ENCODE peak calls at places on chromosomes 5 and 9, in nine cellular contexts. F is osteoblast, K is thoracic aorta, M is sigmoid colon, O is IMR-90, Z is tibial artery, P is heart right ventricle, A is endothelial cell of umbilical vein, S is colonic mucosa. L is an unnamed sample.

GRCh38 chr9:105127863-105128220 is 116.6 kb upstream of the SLC44A1 start:
- DNase-seq in F (no peak), K (no peak), M (no peak), O (peak; percentile 25), Z (no peak), P (no peak), A (peak; percentile 70), S (peak; percentile 22), L (peak; percentile 71)

GRCh38 chr5:11596657-11597071 is 307.6 kb downstream of the CTNND2 start:
- DNase-seq in F (no peak), K (no peak), M (no peak), O (no peak), Z (no peak), P (no peak), A (no peak), S (no peak), L (no peak)

GRCh38 chr5:134125195-134126015 is 10.9 kb downstream of the TCF7 start:
- DNase-seq in F (peak; percentile 98), K (peak; percentile 31), M (no peak), O (peak; percentile 96), Z (peak; percentile 52), P (peak; percentile 53), A (peak; percentile 51), S (no peak), L (peak; percentile 63)

GRCh38 chr5:96567188-96567587 is 95.0 kb upstream of the CAST start:
- DNase-seq in F (no peak), K (no peak), M (no peak), O (peak; percentile 43), Z (no peak), P (no peak), A (peak; percentile 83), S (no peak), L (peak; percentile 43)

GRCh38 chr9:12426198-12426864 is 266.9 kb upstream of the TYRP1 start:
- DNase-seq in F (no peak), K (no peak), M (no peak), O (no peak), Z (no peak), P (no peak), A (peak; percentile 64), S (no peak), L (peak; percentile 20)

GRCh38 chr9:115924669-115924987 is 229.0 kb upstream of the PAPPA start:
- DNase-seq in F (no peak), K (no peak), M (no peak), O (no peak), Z (no peak), P (no peak), A (no peak), S (no peak), L (no peak)

GRCh38 chr5:61493973-61494372 is 161.9 kb downstream of the ZSWIM6 start:
- DNase-seq in F (no peak), K (no peak), M (no peak), O (no peak), Z (no peak), P (no peak), A (no peak), S (no peak), L (no peak)

GRCh38 chr5:15206133-15206532 is 293.8 kb upstream of the FBXL7 start:
- DNase-seq in F (no peak), K (no peak), M (no peak), O (no peak), Z (no peak), P (no peak), A (no peak), S (no peak), L (no peak)

GRCh38 chr5:74409166-74409706 is 231.3 kb downstream of the ENC1 start:
- DNase-seq in F (no peak), K (no peak), M (no peak), O (no peak), Z (no peak), P (no peak), A (no peak), S (no peak), L (no peak)

GRCh38 chr5:94218374-94218773 is 400.0 kb downstream of the KIAA0825 start:
- DNase-seq in F (peak; percentile 17), K (no peak), M (no peak), O (peak; percentile 86), Z (no peak), P (no peak), A (no peak), S (no peak), L (peak; percentile 56)

GRCh38 chr5:82222597-82223574 is 55.3 kb downstream of the RPS23 start:
- DNase-seq in F (no peak), K (no peak), M (no peak), O (no peak), Z (no peak), P (no peak), A (no peak), S (no peak), L (peak; percentile 5)

GRCh38 chr5:35476789-35477188 is 140.9 kb upstream of the SPEF2 start:
- DNase-seq in F (no peak), K (no peak), M (no peak), O (no peak), Z (no peak), P (no peak), A (no peak), S (no peak), L (no peak)

DNA sequence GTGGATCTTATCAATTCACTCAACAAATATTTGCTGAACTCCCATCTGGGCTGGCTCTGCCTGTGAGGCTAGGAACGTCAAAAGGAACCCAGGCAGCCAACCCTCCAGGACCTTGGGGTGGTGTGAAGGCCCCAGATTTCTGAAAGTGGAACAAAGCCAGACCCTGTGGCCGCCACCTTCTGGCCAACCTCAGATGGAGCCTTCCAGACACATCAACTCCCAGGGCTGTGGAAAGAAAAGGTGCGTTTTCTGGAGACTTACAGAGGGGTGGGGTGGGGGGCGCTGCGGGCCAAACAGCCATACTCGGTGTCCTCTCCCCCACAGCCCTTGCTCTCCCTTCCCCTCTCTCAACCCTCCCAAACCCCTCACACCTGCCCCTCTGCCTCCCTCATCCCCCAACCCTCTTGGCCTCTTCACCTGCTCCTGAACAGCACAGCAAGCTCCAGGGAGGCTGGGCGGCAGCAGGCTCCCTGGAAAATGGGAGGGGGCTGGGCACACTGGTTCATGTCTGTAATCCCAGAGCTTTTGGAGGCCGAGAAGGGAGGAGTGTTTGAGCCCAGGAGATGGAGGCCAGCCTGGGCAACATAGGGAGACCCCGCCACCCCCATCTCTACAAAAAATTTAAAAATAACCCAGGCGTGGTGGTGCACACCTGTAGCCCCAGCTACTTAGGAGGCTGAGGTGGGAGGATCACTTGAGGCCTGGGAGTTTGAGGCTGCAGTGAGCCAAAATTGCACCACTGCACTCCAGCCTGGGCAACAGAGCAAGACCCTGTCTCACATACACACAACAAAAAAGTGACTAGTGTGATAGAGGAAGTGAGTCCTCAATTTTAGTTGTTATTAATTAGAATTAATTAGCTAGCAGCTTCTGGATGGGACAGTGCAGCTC is 45.0 kb upstream of the PRRC2B start:
- DNase-seq in F (no peak), K (no peak), M (no peak), O (no peak), Z (no peak), P (no peak), A (no peak), S (no peak), L (no peak)
- TF ChIP-seq CTCF in F (peak; percentile 16), K (no peak), M (no peak), O (peak; percentile 10), Z (no peak), P (no peak), A (no peak), S (no peak), L (no peak)

DNA sequence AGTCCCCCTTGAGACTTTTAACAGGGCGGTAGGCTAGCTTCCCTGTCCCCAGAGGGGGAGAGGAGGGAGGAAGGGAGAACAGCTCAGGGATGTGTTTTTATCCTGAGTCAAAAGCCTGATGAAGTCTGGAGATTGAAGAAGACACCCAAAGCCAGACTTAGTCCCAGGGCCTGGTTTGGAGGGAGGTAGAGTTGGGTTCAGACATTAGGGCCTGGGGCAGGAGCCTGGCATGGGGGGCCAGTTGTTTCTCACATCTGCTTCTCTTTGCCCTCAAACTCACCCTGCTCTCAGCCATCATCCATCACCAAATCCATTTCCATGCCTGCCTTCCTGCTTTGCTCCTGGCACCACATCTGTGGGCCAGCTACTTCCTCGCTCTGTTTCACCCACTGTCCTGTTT is 2.9 kb downstream of the MYORG start:
- DNase-seq in F (peak; percentile 57), K (no peak), M (no peak), O (no peak), Z (no peak), P (no peak), A (no peak), S (no peak), L (no peak)
- H3K36me3 ChIP-seq in F (no peaks in the 10 kb centered on the region), K (peaks cover 22% of the 10 kb centered on the region), M (peaks cover 9% of the 10 kb centered on the region), O (peaks cover 3% of the 10 kb centered on the region), Z (peaks cover 30% of the 10 kb centered on the region), P (no peaks in the 10 kb centered on the region), A (no peaks in the 10 kb centered on the region), S (no peaks in the 10 kb centered on the region), L (peaks cover 23% of the 10 kb centered on the region)

GRCh38 chr9:113569472-113570060 is 106.0 kb downstream of the RGS3 start:
- DNase-seq in F (no peak), K (no peak), M (peak; percentile 2), O (no peak), Z (no peak), P (no peak), A (no peak), S (no peak), L (no peak)

GRCh38 chr9:113567361-113568080 is 104.0 kb downstream of the RGS3 start:
- DNase-seq in F (no peak), K (no peak), M (peak; percentile 57), O (no peak), Z (peak; percentile 17), P (no peak), A (no peak), S (no peak), L (no peak)

GRCh38 chr9:113566712-113567071 is 103.2 kb downstream of the RGS3 start:
- DNase-seq in F (no peak), K (no peak), M (peak; percentile 73), O (no peak), Z (peak; percentile 50), P (no peak), A (no peak), S (no peak), L (peak; percentile 48)

GRCh38 chr9:113568481-113569321 is 105.2 kb downstream of the RGS3 start:
- DNase-seq in F (no peak), K (no peak), M (peak; percentile 58), O (peak; percentile 43), Z (peak; percentile 13), P (no peak), A (no peak), S (no peak), L (no peak)

GRCh38 chr9:113568081-113568435 is 104.5 kb downstream of the RGS3 start:
- DNase-seq in F (no peak), K (no peak), M (peak; percentile 42), O (no peak), Z (peak; percentile 8), P (no peak), A (no peak), S (no peak), L (no peak)
- H3K4me3 ChIP-seq in F (no peak overlapping the region), K (peak overlapping the region; percentile 80), M (no peak overlapping the region), O (no peak overlapping the region), Z (no peak overlapping the region), P (no peak overlapping the region), A (no peak overlapping the region), S (no peak overlapping the region), L (no peak overlapping the region)

DNA sequence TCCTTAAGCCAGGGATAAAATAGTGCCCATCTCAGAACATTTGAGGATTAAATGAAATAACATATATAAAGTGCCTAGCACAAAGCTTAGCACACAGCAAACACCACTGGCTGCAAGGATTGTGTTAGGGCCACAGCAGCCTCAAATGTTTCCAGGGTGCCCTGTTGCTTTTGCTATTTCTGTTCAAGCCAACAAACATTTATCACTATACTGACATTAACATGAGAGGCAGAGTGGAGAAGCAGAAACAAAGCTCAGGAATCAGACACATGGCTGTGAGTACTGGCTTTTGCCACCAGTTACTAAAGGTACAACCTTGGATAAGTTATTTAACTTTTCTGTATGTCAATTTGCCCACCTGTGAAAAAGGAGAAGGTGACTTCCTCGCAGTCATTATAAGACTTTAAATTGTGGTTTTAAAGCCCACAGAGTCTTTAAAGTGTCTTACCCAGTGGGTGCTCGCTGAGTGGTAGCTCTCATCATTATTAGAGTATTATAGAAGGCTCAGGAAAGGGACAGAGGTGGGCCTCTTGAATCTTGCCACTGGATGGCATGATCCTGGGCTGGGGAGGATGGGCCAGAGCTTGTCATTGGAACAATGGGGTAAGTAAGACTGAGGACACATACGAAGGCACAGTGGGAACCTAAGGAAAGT is 98.3 kb downstream of the MARCHF3 start:
- DNase-seq in F (no peak), K (no peak), M (no peak), O (no peak), Z (no peak), P (no peak), A (no peak), S (no peak), L (no peak)
- TF ChIP-seq CTCF in F (no peak), K (no peak), M (no peak), O (no peak), Z (no peak), P (no peak), A (no peak), S (no peak), L (no peak)